ENCODE peak calls at places on chromosomes 5 and 9, in seven cellular contexts. T, X, G, Z, J, L and S are unnamed samples.

GRCh38 chr5:142925795-142926194 is 155.6 kb downstream of the ARHGAP26 start:
- DNase-seq in G (peak; percentile 82), J (peak; percentile 48), L (no peak), T (no peak), Z (peak; percentile 63), X (no peak), S (peak; percentile 71)

GRCh38 chr9:72828281-72828731 is 124.5 kb downstream of the ALDH1A1 start:
- DNase-seq in Z (no peak), J (no peak), L (no peak), G (no peak), X (no peak), T (no peak), S (no peak)

GRCh38 chr9:96344458-96345180 is 38.9 kb downstream of the SLC35D2 start:
- DNase-seq in Z (peak; percentile 96), J (peak; percentile 92), L (no peak), T (no peak), G (peak; percentile 85), X (no peak), S (peak; percentile 95)

GRCh38 chr9:82334286-82334685 is 345.7 kb downstream of the SPATA31D1 start:
- DNase-seq in T (no peak), G (peak; percentile 43), L (no peak), X (no peak), Z (no peak), J (peak; percentile 19), S (peak; percentile 32)

GRCh38 chr9:89359636-89360315 is 41.5 kb downstream of the SECISBP2 start:
- DNase-seq in T (no peak), G (peak; percentile 6), L (no peak), J (no peak), X (no peak), Z (peak; percentile 17), S (no peak)

GRCh38 chr9:69433426-69433825 is 108.4 kb downstream of the ENTREP1 start:
- DNase-seq in G (peak; percentile 70), T (no peak), Z (no peak), J (peak; percentile 9), L (no peak), X (no peak), S (no peak)

GRCh38 chr9:79480639-79481038 is 91.1 kb upstream of the TLE4 start:
- DNase-seq in J (no peak), Z (no peak), X (no peak), G (no peak), L (no peak), T (no peak), S (no peak)

GRCh38 chr5:14268738-14269137 is 125.6 kb downstream of the TRIO start:
- DNase-seq in T (no peak), Z (peak; percentile 30), G (peak; percentile 35), X (no peak), J (no peak), L (no peak), S (peak; percentile 74)

GRCh38 chr5:125634242-125634835 is 788.9 kb upstream of the GRAMD2B start:
- DNase-seq in G (no peak), T (no peak), Z (no peak), J (no peak), L (no peak), X (no peak), S (no peak)

GRCh38 chr9:120524852-120525251 is 55.1 kb downstream of the CDK5RAP2 start:
- DNase-seq in J (no peak), G (no peak), Z (no peak), L (no peak), X (no peak), T (no peak), S (no peak)

GRCh38 chr5:157366741-157367684 is 93.0 kb upstream of the NIPAL4 start:
- DNase-seq in Z (peak; percentile 69), T (no peak), J (no peak), G (peak; percentile 40), L (no peak), X (no peak), S (peak; percentile 92)

GRCh38 chr5:112183103-112183634 is 235.9 kb downstream of the EPB41L4A start:
- DNase-seq in L (no peak), X (no peak), J (no peak), G (peak; percentile 13), T (no peak), Z (no peak), S (peak; percentile 44)

GRCh38 chr5:68673451-68674180 is 420.2 kb upstream of the SLC30A5 start:
- DNase-seq in G (no peak), X (no peak), L (no peak), J (no peak), T (no peak), Z (no peak), S (no peak)

GRCh38 chr5:92527311-92528078 is 1053.5 kb downstream of the NR2F1-AS1 start:
- DNase-seq in X (no peak), T (no peak), J (no peak), L (no peak), Z (no peak), G (peak; percentile 56), S (peak; percentile 78)

GRCh38 chr5:151406322-151406947 is 41.0 kb upstream of the SLC36A1 start:
- DNase-seq in L (no peak), T (no peak), X (no peak), G (peak; percentile 2), J (no peak), Z (no peak), S (peak; percentile 40)

GRCh38 chr9:114745108-114745848 is 60.6 kb downstream of the TNFSF15 start:
- DNase-seq in T (no peak), J (no peak), Z (peak; percentile 61), X (no peak), G (no peak), L (no peak), S (no peak)

GRCh38 chr5:72510610-72511121 is 3.5 kb upstream of the ZNF366 start:
- DNase-seq in L (no peak), T (no peak), J (no peak), Z (no peak), X (no peak), G (peak; percentile 71), S (peak; percentile 69)

GRCh38 chr5:157602505-157602904 is 26.9 kb upstream of the ADAM19 start:
- DNase-seq in L (no peak), T (no peak), X (no peak), Z (no peak), J (no peak), G (peak; percentile 35), S (no peak)

GRCh38 chr5:149750596-149750995 is 20.5 kb downstream of the PPARGC1B start:
- DNase-seq in X (no peak), G (no peak), L (no peak), Z (no peak), J (no peak), T (no peak), S (no peak)

GRCh38 chr9:90925581-90926257 is 124.1 kb downstream of the SYK start:
- DNase-seq in Z (peak; percentile 36), T (no peak), J (peak; percentile 73), L (no peak), G (peak; percentile 89), X (no peak), S (peak; percentile 89)